ENCODE peak calls at places on chromosomes 4 and X, in six cellular contexts. One of them, this sample, is unnamed.

GRCh38 chrX:118756111-118756510 is 28.7 kb downstream of the IL13RA1 start:
- DNase-seq in H9: no peak
- DNase-seq in mesenchymal stem cell: no peak
- DNase-seq in H1: no peak
- DNase-seq in IMR-90: no peak
- DNase-seq in trophoblast cell: peak; percentile 4
- DNase-seq in this sample: no peak

GRCh38 chr4:144903953-144904711 is 193.9 kb downstream of the ANAPC10 start:
- DNase-seq in H9: no peak
- DNase-seq in mesenchymal stem cell: no peak
- DNase-seq in IMR-90: no peak
- DNase-seq in H1: no peak
- DNase-seq in trophoblast cell: peak; percentile 53
- DNase-seq in this sample: no peak

GRCh38 chrX:12949927-12950656 is 24.8 kb upstream of the TMSB4X start:
- DNase-seq in H1: no peak
- DNase-seq in IMR-90: peak; percentile 92
- DNase-seq in H9: no peak
- DNase-seq in trophoblast cell: peak; percentile 60
- DNase-seq in mesenchymal stem cell: peak; percentile 94
- DNase-seq in this sample: no peak

GRCh38 chr4:184958127-184958806 is 60.0 kb upstream of the HELT start:
- DNase-seq in trophoblast cell: no peak
- DNase-seq in H9: peak; percentile 12
- DNase-seq in IMR-90: no peak
- DNase-seq in mesenchymal stem cell: no peak
- DNase-seq in H1: no peak
- DNase-seq in this sample: no peak

GRCh38 chr4:112861378-112862317 is 187.8 kb upstream of the ANK2 start:
- DNase-seq in trophoblast cell: no peak
- DNase-seq in mesenchymal stem cell: peak; percentile 18
- DNase-seq in H1: no peak
- DNase-seq in H9: no peak
- DNase-seq in IMR-90: no peak
- DNase-seq in this sample: no peak

GRCh38 chr4:185269286-185269685 is 59.9 kb downstream of the SNX25 start:
- DNase-seq in trophoblast cell: no peak
- DNase-seq in IMR-90: no peak
- DNase-seq in mesenchymal stem cell: no peak
- DNase-seq in H9: no peak
- DNase-seq in H1: no peak
- DNase-seq in this sample: no peak

GRCh38 chr4:73859614-73860088 is 6.6 kb downstream of the PF4V1 start:
- DNase-seq in H9: no peak
- DNase-seq in IMR-90: peak; percentile 88
- DNase-seq in mesenchymal stem cell: peak; percentile 90
- DNase-seq in H1: no peak
- DNase-seq in trophoblast cell: no peak
- DNase-seq in this sample: no peak

GRCh38 chr4:94595880-94596483 is 144.2 kb downstream of the PDLIM5 start:
- DNase-seq in mesenchymal stem cell: peak; percentile 68
- DNase-seq in H1: no peak
- DNase-seq in trophoblast cell: peak; percentile 72
- DNase-seq in IMR-90: peak; percentile 74
- DNase-seq in H9: no peak
- DNase-seq in this sample: no peak

GRCh38 chr4:150305995-150306394 is 227.8 kb downstream of the DCLK2 start:
- DNase-seq in H9: no peak
- DNase-seq in IMR-90: peak; percentile 55
- DNase-seq in mesenchymal stem cell: peak; percentile 28
- DNase-seq in trophoblast cell: no peak
- DNase-seq in H1: no peak
- DNase-seq in this sample: no peak

GRCh38 chrX:78199851-78200250 is 60.4 kb upstream of the TAF9B start:
- DNase-seq in IMR-90: peak; percentile 8
- DNase-seq in trophoblast cell: peak; percentile 33
- DNase-seq in H9: no peak
- DNase-seq in H1: no peak
- DNase-seq in mesenchymal stem cell: peak; percentile 6
- DNase-seq in this sample: no peak

GRCh38 chr4:57071340-57071739 is 38.8 kb downstream of the IGFBP7 start:
- DNase-seq in trophoblast cell: no peak
- DNase-seq in H9: no peak
- DNase-seq in H1: no peak
- DNase-seq in mesenchymal stem cell: peak; percentile 86
- DNase-seq in IMR-90: peak; percentile 57
- DNase-seq in this sample: no peak

GRCh38 chr4:153252122-153252521 is 47.9 kb downstream of the TRIM2 start:
- DNase-seq in trophoblast cell: no peak
- DNase-seq in IMR-90: no peak
- DNase-seq in H9: no peak
- DNase-seq in H1: no peak
- DNase-seq in mesenchymal stem cell: no peak
- DNase-seq in this sample: no peak
- H3K14ac ChIP-seq in trophoblast cell: no peak overlapping the region
- H3K14ac ChIP-seq in IMR-90: no peak overlapping the region
- H3K14ac ChIP-seq in H9: no peak overlapping the region
- H3K14ac ChIP-seq in H1: no peak overlapping the region
- H3K14ac ChIP-seq in mesenchymal stem cell: no peak overlapping the region
- H3K14ac ChIP-seq in this sample: no peak overlapping the region

DNA sequence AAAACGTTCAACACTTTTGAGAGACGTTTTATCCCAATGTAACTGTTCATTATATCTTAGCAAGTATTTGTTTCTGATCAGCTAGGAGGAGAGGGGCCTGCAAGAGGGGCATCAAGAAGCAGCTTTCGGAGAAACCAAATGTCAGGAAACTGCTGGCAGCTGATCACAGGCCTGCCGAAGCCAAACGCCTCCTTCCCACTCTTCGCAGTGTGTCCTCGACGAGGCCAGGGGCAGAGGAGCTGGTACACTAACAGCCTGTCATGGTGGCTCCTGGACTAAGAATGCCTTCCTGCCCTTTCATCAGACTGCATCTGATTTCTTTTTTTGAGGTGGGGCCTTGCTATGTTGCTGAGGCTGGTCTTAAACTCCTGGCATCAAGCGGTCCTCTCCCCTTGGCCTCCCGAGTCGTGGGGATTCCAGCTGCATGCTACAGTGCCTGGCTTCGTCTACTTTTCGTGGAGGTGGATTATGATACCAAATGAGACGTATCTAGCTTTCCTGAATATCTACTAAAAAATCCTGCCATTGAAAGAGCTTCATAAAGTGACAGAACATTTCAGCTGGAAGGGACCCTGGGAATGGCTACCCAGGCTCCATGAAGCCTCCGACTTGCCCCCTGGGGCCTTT is 134.8 kb downstream of the AFAP1 start:
- DNase-seq in IMR-90: no peak
- DNase-seq in H9: no peak
- DNase-seq in H1: no peak
- DNase-seq in trophoblast cell: no peak
- DNase-seq in mesenchymal stem cell: no peak
- DNase-seq in this sample: no peak
- H3K9ac ChIP-seq in IMR-90: peak overlapping the region; percentile 59
- H3K9ac ChIP-seq in H9: no peak overlapping the region
- H3K9ac ChIP-seq in H1: no peak overlapping the region
- H3K9ac ChIP-seq in trophoblast cell: no peak overlapping the region
- H3K9ac ChIP-seq in mesenchymal stem cell: no peak overlapping the region
- H3K9ac ChIP-seq in this sample: no peak overlapping the region

DNA sequence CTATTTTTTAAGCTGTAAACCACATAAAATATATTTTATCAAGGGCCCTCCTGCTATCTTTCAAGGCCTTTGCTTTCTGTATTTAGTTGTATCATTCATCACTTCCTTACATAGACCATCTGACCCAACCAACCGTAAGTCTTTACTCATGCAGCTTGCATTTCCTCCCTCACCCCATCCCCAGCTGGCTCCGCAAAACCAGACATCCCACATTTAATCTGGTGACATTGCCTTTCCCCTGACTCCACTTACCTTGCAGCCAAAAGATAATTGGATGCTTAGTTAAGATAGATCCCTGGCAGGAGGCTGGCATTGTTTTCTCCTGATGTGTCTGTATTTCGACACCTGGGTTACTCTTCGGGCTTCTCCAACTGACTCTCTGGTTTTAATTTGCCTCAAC is 183.7 kb upstream of the LDB2 start:
- DNase-seq in IMR-90: no peak
- DNase-seq in trophoblast cell: no peak
- DNase-seq in mesenchymal stem cell: no peak
- DNase-seq in H1: no peak
- DNase-seq in H9: no peak
- DNase-seq in this sample: no peak
- H3K14ac ChIP-seq in IMR-90: peak overlapping the region; percentile 65
- H3K14ac ChIP-seq in trophoblast cell: no peak overlapping the region
- H3K14ac ChIP-seq in mesenchymal stem cell: no peak overlapping the region
- H3K14ac ChIP-seq in H1: no peak overlapping the region
- H3K14ac ChIP-seq in H9: no peak overlapping the region
- H3K14ac ChIP-seq in this sample: no peak overlapping the region

DNA sequence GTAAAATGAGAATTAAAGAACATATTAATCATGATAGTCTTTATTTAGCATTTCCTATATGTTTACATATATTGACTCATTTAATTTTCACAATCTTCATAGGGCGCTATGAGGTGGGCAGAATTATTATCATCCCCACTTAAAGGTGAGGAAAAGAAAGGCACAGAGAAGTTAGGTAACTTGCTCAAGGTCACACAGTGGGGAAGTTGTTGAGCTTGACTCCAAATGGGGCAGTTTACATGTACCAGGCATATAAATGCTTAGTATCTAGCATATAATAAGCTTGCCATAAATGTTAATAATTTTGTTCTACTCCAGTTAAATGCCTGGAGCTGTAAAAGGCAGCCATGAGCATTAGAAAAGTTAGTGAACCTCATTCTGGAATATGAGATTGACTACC is 1.5 kb downstream of the CMC4 start:
- DNase-seq in H9: no peak
- DNase-seq in mesenchymal stem cell: no peak
- DNase-seq in IMR-90: no peak
- DNase-seq in H1: no peak
- DNase-seq in trophoblast cell: no peak
- DNase-seq in this sample: no peak
- H3K9ac ChIP-seq in H9: no peak overlapping the region
- H3K9ac ChIP-seq in mesenchymal stem cell: peak overlapping the region; percentile 90
- H3K9ac ChIP-seq in IMR-90: no peak overlapping the region
- H3K9ac ChIP-seq in H1: no peak overlapping the region
- H3K9ac ChIP-seq in trophoblast cell: no peak overlapping the region
- H3K9ac ChIP-seq in this sample: no peak overlapping the region

This sample was measured in neuronal stem cell.